ENCODE peak calls at places on chromosomes 7 and 10, in four cellular contexts. L, C, S and P are unnamed samples.

GRCh38 chr10:20276127-20276979 is 460.1 kb downstream of the PLXDC2 start:
- DNase-seq in L (peak; percentile 65), C (no peak), S (no peak), P (no peak)

GRCh38 chr7:13641699-13642098 is 347.8 kb downstream of the ETV1 start:
- DNase-seq in L (no peak), C (no peak), S (no peak), P (peak; percentile 2)

GRCh38 chr7:99111591-99111990 is 32.3 kb downstream of the SMURF1 start:
- DNase-seq in L (no peak), C (no peak), S (no peak), P (no peak)

GRCh38 chr10:97549587-97550322 is 22.8 kb upstream of the ANKRD2 start:
- DNase-seq in L (peak; percentile 29), C (no peak), S (no peak), P (no peak)

GRCh38 chr10:22345301-22346086 is at the start of gene SPAG6:
- DNase-seq in L (no peak), C (no peak), S (no peak), P (no peak)

GRCh38 chr7:108347616-108348015 is 108.6 kb downstream of the NRCAM start:
- DNase-seq in L (peak; percentile 27), C (no peak), S (no peak), P (peak; percentile 23)

GRCh38 chr10:22634093-22634492 is 80.3 kb downstream of the PIP4K2A start:
- DNase-seq in L (no peak), C (no peak), S (no peak), P (no peak)

GRCh38 chr10:43396061-43396927 is 12.7 kb downstream of the HNRNPF start:
- DNase-seq in L (peak; percentile 79), C (peak; percentile 96), S (no peak), P (peak; percentile 78)

GRCh38 chr7:87984088-87984487 is 50.0 kb downstream of the ADAM22 start:
- DNase-seq in L (no peak), C (no peak), S (no peak), P (no peak)

GRCh38 chr10:106136175-106136574 is 1028.3 kb downstream of the SORCS1 start:
- DNase-seq in L (no peak), C (no peak), S (no peak), P (no peak)

GRCh38 chr7:135193615-135194081 is 17.7 kb downstream of the WDR91 start:
- DNase-seq in L (peak; percentile 40), C (no peak), S (no peak), P (no peak)

DNA sequence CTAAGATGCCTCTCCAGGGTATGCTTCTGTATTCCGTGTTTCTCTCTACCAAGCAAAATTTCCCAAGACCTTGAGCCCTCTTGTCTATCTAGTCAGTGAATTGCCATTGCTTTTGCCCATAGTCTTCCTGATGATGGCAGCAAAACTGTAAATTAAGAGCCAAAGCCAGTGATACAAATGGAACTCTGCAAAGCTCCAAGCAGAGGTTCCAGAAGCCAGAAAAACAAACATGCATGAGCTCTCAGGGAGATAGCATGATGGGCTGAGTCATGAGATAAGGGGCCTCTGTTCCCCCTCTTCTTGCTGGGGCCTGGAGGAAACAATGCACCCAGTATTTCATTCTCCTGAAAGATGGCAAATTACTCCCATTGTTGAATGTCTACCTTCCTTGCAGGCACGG is 24.7 kb downstream of the LSMEM1 start:
- DNase-seq in L (peak; percentile 24), C (no peak), S (no peak), P (no peak)
- TF ChIP-seq CHD4 in L (no peak), C (no peak), S (no peak), P (no peak)

GRCh38 chr7:44077681-44078091 is 4.6 kb downstream of the POLM start:
- DNase-seq in L (no peak), C (no peak), S (no peak), P (no peak)
- TF ChIP-seq CHD4 in L (no peak), C (no peak), S (no peak), P (no peak)

GRCh38 chr10:75553550-75553949 is 122.1 kb downstream of the LRMDA start:
- DNase-seq in L (no peak), C (no peak), S (no peak), P (no peak)
- TF ChIP-seq CHD4 in L (no peak), C (no peak), S (no peak), P (no peak)

GRCh38 chr10:60207894-60208293 is 181.8 kb downstream of the ANK3 start:
- DNase-seq in L (no peak), C (no peak), S (no peak), P (no peak)

GRCh38 chr10:60209874-60210584 is 179.6 kb downstream of the ANK3 start:
- DNase-seq in L (no peak), C (no peak), S (no peak), P (no peak)

GRCh38 chr10:60205741-60206140 is 183.9 kb downstream of the ANK3 start:
- DNase-seq in L (no peak), C (no peak), S (no peak), P (no peak)

GRCh38 chr10:60206735-60207134 is 182.9 kb downstream of the ANK3 start:
- DNase-seq in L (no peak), C (no peak), S (no peak), P (no peak)

GRCh38 chr10:60208676-60209269 is 180.9 kb downstream of the ANK3 start:
- DNase-seq in L (peak; percentile 18), C (peak; percentile 22), S (no peak), P (no peak)
- TF ChIP-seq CHD4 in L (no peak), C (no peak), S (no peak), P (no peak)

GRCh38 chr10:124744688-124745055 is 494 bp upstream of the FAM53B start:
- DNase-seq in L (peak; percentile 89), C (no peak), S (no peak), P (peak; percentile 73)

GRCh38 chr10:124746992-124747391 is 2.8 kb upstream of the FAM53B start:
- DNase-seq in L (no peak), C (no peak), S (no peak), P (no peak)

GRCh38 chr10:124744047-124744687 is at the start of gene FAM53B:
- DNase-seq in L (no peak), C (peak; percentile 81), S (no peak), P (peak; percentile 82)

GRCh38 chr10:124745257-124745656 is 1.1 kb upstream of the FAM53B start:
- DNase-seq in L (no peak), C (no peak), S (no peak), P (no peak)

DNA sequence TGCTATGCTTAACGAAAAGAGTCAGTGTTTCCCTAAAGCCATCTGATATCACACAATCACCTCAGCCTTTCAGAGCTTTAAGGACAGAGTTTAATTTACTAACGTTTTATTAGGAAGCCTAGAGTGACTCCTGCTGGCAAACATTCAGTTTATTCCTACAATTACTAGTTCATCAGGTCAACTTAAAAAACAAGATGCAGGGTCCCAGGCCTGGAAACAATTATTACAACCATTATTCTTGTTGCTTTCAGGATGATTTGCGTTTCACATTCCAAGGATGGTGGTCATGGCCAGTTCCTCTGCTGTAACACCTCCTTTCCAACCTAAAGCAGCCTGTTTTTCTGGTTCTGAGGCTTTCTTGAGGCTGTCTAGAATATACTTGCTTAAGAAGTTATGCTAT is 1.5 kb upstream of the FAM53B start:
- DNase-seq in L (peak; percentile 56), C (peak; percentile 21), S (no peak), P (peak; percentile 49)
- TF ChIP-seq CHD4 in L (no peak), C (no peak), S (no peak), P (no peak)

GRCh38 chr10:63261496-63261895 is 128.4 kb downstream of the NRBF2 start:
- DNase-seq in L (no peak), C (no peak), S (no peak), P (no peak)

GRCh38 chr10:63260103-63260859 is 127.2 kb downstream of the NRBF2 start:
- DNase-seq in L (no peak), C (no peak), S (no peak), P (no peak)

GRCh38 chr10:63258920-63259678 is 126.0 kb downstream of the NRBF2 start:
- DNase-seq in L (no peak), C (no peak), S (no peak), P (no peak)

GRCh38 chr10:63262674-63263073 is 129.5 kb downstream of the NRBF2 start:
- DNase-seq in L (no peak), C (no peak), S (no peak), P (no peak)

GRCh38 chr10:63260860-63261251 is 127.7 kb downstream of the NRBF2 start:
- DNase-seq in L (no peak), C (no peak), S (no peak), P (no peak)
- TF ChIP-seq CHD4 in L (no peak), C (no peak), S (no peak), P (no peak)

DNA sequence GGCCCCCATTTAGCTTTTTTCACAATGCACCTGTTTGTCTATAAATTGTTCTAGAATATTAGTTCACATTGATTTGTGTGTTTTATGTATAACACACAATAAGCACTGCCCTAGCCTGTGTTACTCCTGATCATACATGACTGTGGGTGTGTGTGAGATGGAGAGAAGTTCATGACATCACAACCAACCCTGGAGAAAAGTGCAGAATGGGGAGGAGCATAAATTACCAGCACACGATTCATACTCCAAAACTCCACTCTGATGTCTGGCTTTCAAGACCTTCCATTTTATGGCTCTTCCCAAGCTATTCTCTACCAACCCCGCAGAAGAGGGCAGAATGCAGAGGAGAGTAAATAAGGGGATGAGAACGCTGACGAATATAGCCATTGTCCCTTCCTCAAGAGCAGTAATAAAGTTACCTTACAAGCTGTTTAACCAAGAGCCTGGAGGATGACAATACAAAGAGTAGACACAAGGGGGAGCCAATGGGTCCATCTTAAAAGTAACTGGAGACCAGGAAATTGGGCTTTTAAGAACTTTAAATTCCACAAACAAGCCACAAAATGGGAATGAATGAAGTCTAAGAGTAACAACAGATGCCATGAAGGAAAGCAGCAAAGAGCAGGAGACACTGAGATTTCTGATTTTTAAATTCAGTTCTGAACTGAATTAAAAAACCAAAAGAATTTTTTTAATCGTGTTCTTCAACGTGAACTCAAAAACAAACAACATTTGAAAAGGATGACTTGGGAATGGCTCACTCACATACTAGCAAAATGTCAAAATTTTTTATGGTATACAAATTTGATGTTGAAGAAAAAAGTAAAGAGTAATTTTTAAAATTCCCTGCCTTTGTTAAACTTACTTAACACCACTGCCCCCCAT is 159.6 kb downstream of the PARD3 start:
- DNase-seq in L (peak; percentile 63), C (peak; percentile 47), S (no peak), P (peak; percentile 30)
- TF ChIP-seq CHD4 in L (no peak), C (no peak), S (no peak), P (no peak)